ENCODE peak calls at places on chromosomes 16 and 17, in six cellular contexts. D is heart left ventricle, O is ovary, G is mesendoderm, Z is prostate gland, W is spleen. A is an unnamed sample.

GRCh38 chr16:19823322-19823721 is 61.3 kb downstream of the GPRC5B start:
- DNase-seq in D (no peak), O (no peak), G (no peak), Z (no peak), W (no peak), A (no peak)

GRCh38 chr17:9274119-9274445 is 252.8 kb downstream of the NTN1 start:
- DNase-seq in D (no peak), O (no peak), G (no peak), Z (no peak), W (no peak), A (no peak)

GRCh38 chr17:8192070-8192815 is 2.3 kb upstream of the BORCS6 start:
- DNase-seq in D (peak; percentile 89), O (peak; percentile 72), G (peak; percentile 98), Z (peak; percentile 68), W (no peak), A (no peak)

GRCh38 chr16:12024429-12024828 is 47.9 kb downstream of the SNX29 start:
- DNase-seq in D (no peak), O (no peak), G (no peak), Z (no peak), W (no peak), A (no peak)

GRCh38 chr17:69637399-69638165 is 223.1 kb downstream of the MAP2K6 start:
- DNase-seq in D (no peak), O (no peak), G (no peak), Z (no peak), W (no peak), A (no peak)

GRCh38 chr17:34862384-34862783 is 98.9 kb downstream of the CCT6B start:
- DNase-seq in D (no peak), O (no peak), G (peak; percentile 25), Z (no peak), W (no peak), A (no peak)

GRCh38 chr17:64007838-64008282 is 9.7 kb downstream of the PRR29 start:
- DNase-seq in D (no peak), O (no peak), G (no peak), Z (no peak), W (no peak), A (no peak)

GRCh38 chr17:1970843-1971384 is 54.2 kb downstream of the RTN4RL1 start:
- DNase-seq in D (no peak), O (no peak), G (no peak), Z (no peak), W (no peak), A (no peak)

GRCh38 chr17:79242873-79243602 is 168.4 kb downstream of the ENGASE start:
- DNase-seq in D (no peak), O (no peak), G (no peak), Z (no peak), W (no peak), A (no peak)

GRCh38 chr17:76911299-76912007 is 43.2 kb downstream of the MGAT5B start:
- DNase-seq in D (no peak), O (no peak), G (no peak), Z (no peak), W (no peak), A (no peak)

DNA sequence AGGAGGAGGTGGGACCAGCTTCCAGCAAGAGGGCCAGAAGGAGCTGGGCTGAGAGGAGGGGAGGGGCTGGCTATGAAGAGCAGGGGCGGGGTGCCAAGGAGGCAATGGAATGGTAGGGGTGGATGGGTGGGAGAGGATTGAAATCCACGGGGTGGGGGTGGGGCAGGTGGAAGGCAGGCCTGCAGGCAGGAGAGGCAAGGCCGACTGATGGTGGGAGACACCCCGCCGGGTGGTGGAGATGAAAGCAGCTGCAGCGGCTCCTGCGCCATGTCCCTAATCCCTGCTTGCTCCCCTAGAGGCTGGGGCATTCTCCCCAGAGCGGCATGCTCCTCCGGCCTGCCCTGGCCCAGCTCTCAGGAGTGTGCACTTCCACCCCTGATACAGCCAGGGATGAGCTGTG is 27.8 kb upstream of the TAC4 start:
- DNase-seq in D (no peak), O (no peak), G (peak; percentile 76), Z (no peak), W (no peak), A (no peak)
- H3K27ac ChIP-seq in D (no peak overlapping the region), O (no peak overlapping the region), G (no peak overlapping the region), Z (no peak overlapping the region), W (no peak overlapping the region), A (no peak overlapping the region)

DNA sequence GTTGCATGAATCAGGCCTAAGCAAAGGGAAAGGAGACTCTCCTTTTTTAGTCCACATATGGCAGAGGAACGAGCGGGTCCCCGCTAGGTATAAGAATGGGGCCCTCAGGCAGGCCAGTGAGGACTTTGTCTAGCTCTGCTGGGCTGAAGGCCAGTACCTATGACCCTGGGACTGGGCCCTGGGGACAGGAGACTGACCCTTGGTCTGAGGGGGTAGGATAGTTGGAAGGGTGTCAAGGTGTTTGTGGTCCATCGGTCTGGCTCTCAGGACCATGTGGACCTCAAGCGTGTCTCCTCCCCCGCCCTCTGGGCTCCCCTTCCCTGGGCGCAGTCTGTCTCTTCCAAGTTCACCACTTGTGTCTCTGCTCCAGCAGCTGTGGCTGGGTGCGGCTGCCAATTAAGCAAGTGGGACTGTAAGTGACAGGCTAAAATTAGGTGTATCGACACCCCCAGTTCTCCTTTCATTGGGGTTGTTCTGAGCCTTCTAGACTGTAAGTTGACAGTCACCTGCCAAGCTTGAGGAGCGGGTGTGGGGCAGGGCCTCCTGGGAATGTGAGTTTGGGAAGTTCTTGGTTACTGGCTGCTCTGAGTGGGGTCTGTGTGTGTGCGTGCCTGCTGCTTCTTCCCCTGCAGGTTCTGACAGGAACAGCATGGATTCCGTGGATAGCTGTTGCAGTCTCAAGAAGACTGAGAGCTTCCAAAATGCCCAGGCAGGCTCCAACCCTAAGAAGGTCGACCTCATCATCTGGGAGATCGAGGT is 24.5 kb downstream of the AKAP1 start:
- DNase-seq in D (peak; percentile 83), O (no peak), G (peak; percentile 85), Z (no peak), W (no peak), A (no peak)
- H3K27ac ChIP-seq in D (peak overlapping the region; percentile 84), O (peak overlapping the region; percentile 32), G (no peak overlapping the region), Z (peak overlapping the region; percentile 70), W (no peak overlapping the region), A (no peak overlapping the region)

DNA sequence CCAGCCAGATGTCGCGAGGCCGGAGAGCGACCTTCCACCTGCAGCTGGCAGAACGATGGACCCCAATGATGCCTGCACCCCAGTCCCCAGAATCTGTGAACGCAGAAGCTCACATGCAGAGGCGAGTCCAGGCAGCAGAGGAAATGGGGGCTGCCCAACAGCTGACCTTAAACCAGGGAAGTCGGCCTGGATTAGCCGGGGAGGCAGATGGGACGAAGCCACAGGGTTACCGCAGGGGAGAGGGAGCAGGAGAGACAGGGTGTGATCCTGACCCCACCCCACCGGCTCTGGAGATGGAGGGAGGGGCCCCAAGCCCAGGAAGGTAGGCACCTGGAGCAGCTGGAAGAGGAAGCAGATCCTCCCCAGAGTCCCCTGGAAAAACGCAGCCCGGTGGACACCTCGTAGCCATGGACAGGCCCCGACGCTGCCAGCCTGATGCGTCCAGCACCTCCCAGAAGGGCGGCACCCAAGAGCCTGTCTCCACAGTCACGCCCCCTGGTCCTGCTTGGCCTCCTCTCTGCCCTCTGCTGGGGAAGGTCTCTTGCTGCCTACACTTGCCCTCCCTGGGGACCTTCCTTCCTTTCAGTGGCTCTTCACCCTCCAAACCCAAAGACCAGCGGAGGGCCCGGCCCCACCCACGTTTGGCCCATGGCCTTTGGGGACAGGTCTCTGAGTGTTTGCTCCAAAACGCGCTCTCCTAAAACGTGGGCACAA is 37.3 kb downstream of the PIEZO1 start:
- DNase-seq in D (no peak), O (no peak), G (peak; percentile 86), Z (no peak), W (no peak), A (no peak)
- H3K27ac ChIP-seq in D (no peak overlapping the region), O (no peak overlapping the region), G (no peak overlapping the region), Z (no peak overlapping the region), W (no peak overlapping the region), A (no peak overlapping the region)

DNA sequence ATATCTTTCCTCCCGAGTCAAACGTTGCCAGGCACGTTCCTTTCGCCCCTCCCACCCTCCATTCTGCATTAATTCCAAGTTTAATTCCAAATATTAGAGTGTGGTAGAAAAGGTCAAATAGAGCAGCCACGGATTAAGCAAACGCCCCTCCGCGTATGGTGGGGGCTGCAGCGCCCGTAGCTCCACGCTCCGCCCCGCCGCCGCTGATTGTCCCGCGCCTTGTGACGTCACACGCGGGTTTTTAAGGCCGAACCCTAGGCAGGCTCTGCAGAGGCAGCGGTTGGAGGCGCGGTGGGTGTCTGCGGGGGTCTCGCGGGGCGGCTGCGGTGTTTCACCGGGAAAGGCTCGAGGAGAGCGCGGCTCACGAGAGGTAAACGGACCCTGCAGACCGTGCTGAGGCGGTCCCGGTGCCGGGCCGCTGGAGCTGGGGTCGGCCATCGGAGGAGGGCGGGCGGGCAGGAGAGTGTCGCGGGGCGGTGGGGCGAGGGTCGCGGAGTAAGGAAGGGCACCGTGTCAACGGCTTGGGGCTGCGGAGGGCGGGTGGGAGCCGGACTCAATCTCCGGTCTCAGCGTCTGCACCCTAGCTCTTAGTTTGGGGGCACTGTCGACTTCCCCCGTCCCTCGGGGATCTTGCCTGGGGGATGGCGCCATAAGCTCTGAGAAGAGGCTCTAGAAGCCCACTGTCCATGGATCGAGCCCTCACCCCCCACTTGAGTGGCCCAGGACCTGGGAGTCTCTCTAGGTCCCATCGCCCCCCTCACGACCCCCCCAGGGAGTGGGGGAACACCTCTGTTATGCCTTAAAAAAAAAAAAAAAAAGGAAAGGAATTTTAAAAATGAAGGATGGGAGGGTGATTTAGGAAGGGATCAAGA is at the start of gene ARL4D:
- DNase-seq in D (peak; percentile 91), O (peak; percentile 93), G (peak; percentile 89), Z (peak; percentile 89), W (peak; percentile 95), A (no peak)
- H3K27ac ChIP-seq in D (peak within 1 kb of the TSS; percentile 78), O (peak within 1 kb of the TSS; percentile 51), G (no peak within 1 kb of the TSS), Z (peak within 1 kb of the TSS; percentile 79), W (peak within 1 kb of the TSS; percentile 86), A (peak within 1 kb of the TSS; percentile 87)

GRCh38 chr17:16052486-16052885 is 52.9 kb downstream of the TTC19 start:
- DNase-seq in D (no peak), O (no peak), G (no peak), Z (no peak), W (no peak), A (no peak)
- H3K27ac ChIP-seq in D (no peak overlapping the region), O (no peak overlapping the region), G (no peak overlapping the region), Z (no peak overlapping the region), W (peak overlapping the region; percentile 61), A (peak overlapping the region; percentile 23)

GRCh38 chr17:67785122-67785477 is 40.2 kb upstream of the BPTF start:
- DNase-seq in D (no peak), O (no peak), G (no peak), Z (no peak), W (no peak), A (no peak)

GRCh38 chr17:67784364-67785121 is 40.8 kb upstream of the BPTF start:
- DNase-seq in D (no peak), O (no peak), G (peak; percentile 11), Z (no peak), W (no peak), A (no peak)

GRCh38 chr17:67785526-67785925 is 39.8 kb upstream of the BPTF start:
- DNase-seq in D (no peak), O (no peak), G (no peak), Z (no peak), W (no peak), A (no peak)
- H3K27ac ChIP-seq in D (no peak overlapping the region), O (no peak overlapping the region), G (no peak overlapping the region), Z (no peak overlapping the region), W (no peak overlapping the region), A (no peak overlapping the region)

A was measured in epithelial cell of prostate.